ENCODE peak calls at places on chromosomes 1 and 21, in four cellular contexts. One of them, this sample, is unnamed.

GRCh38 chr1:55639051-55639450 is 423.9 kb upstream of the USP24 start:
- DNase-seq in epithelial cell of esophagus: no peak
- DNase-seq in AG10803: no peak
- DNase-seq in WTC11: no peak
- DNase-seq in this sample: no peak

GRCh38 chr1:66305927-66306326 is 228.0 kb upstream of the SGIP1 start:
- DNase-seq in epithelial cell of esophagus: no peak
- DNase-seq in AG10803: no peak
- DNase-seq in WTC11: no peak
- DNase-seq in this sample: no peak

GRCh38 chr1:209549384-209550001 is 34.0 kb upstream of the CAMK1G start:
- DNase-seq in epithelial cell of esophagus: no peak
- DNase-seq in AG10803: no peak
- DNase-seq in WTC11: peak; percentile 50
- DNase-seq in this sample: peak; percentile 19

GRCh38 chr1:100476736-100477135 is 61.2 kb upstream of the GPR88 start:
- DNase-seq in epithelial cell of esophagus: no peak
- DNase-seq in AG10803: no peak
- DNase-seq in WTC11: no peak
- DNase-seq in this sample: no peak

GRCh38 chr1:203306089-203306969 is 1.0 kb downstream of the BTG2 start:
- DNase-seq in epithelial cell of esophagus: peak; percentile 92
- DNase-seq in AG10803: peak; percentile 82
- DNase-seq in WTC11: no peak
- DNase-seq in this sample: peak; percentile 30

GRCh38 chr1:36225298-36225899 is 1.2 kb downstream of the THRAP3 start:
- DNase-seq in epithelial cell of esophagus: no peak
- DNase-seq in AG10803: no peak
- DNase-seq in WTC11: no peak
- DNase-seq in this sample: no peak

GRCh38 chr21:14617836-14618235 is 71.7 kb upstream of the SAMSN1 start:
- DNase-seq in epithelial cell of esophagus: no peak
- DNase-seq in AG10803: no peak
- DNase-seq in WTC11: no peak
- DNase-seq in this sample: no peak

GRCh38 chr1:101191049-101191448 is 45.8 kb upstream of the S1PR1 start:
- DNase-seq in epithelial cell of esophagus: no peak
- DNase-seq in AG10803: no peak
- DNase-seq in WTC11: no peak
- DNase-seq in this sample: no peak

GRCh38 chr21:41362605-41363369 is 960 bp downstream of the MX2 start:
- DNase-seq in epithelial cell of esophagus: no peak
- DNase-seq in AG10803: no peak
- DNase-seq in WTC11: no peak
- DNase-seq in this sample: no peak

GRCh38 chr1:100734716-100735115 is 15.2 kb downstream of the VCAM1 start:
- DNase-seq in epithelial cell of esophagus: peak; percentile 15
- DNase-seq in AG10803: peak; percentile 89
- DNase-seq in WTC11: no peak
- DNase-seq in this sample: no peak

GRCh38 chr1:228168563-228169270 is 3.1 kb downstream of the IBA57 start:
- DNase-seq in epithelial cell of esophagus: no peak
- DNase-seq in AG10803: no peak
- DNase-seq in WTC11: no peak
- DNase-seq in this sample: no peak

DNA sequence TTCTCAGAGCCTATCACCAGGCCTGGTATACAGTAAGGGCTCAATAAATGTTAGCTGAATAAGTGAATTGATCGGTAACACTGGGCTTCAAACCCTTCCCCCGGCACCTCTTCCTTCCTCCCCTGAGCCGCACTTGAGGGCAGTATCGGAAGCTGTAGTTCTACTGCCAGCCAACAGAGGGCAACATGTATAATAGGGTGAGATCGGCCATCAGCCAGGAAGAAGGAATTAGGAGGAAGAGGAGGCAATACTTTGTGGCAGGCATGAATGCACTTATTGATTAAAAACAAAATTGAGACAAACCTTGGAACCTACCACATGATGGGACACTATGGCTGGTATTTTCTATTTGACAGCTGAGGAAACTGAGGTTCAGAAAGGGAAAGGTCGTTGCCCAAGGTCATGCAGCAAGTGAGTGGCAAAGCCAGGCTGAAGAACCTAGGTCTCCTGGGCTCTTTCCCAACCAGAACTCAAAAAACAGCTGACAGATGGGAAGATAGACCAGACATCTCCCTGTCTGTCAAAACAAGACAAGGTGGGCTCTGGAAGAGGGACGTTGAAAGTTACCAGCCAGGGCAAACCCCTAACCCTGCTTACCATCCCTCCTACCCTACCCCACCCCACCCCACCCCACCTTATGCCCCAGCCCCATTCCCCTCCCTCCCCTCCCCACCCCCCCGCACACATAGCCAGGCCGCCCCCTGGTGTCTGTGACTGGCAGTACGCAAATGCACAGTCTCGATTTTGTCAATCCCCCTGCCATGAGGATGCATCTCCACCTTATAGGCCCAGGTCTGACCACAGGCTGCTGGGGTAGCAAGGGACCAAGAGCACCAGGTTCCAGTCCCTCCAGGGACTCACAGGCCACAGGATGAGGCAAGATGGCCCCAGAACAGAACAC is 107.3 kb upstream of the RUNX3 start:
- DNase-seq in epithelial cell of esophagus: peak; percentile 46
- DNase-seq in AG10803: peak; percentile 29
- DNase-seq in WTC11: peak; percentile 75
- DNase-seq in this sample: peak; percentile 57
- TF ChIP-seq CTCF in epithelial cell of esophagus: peak; percentile 72
- TF ChIP-seq CTCF in AG10803: peak; percentile 70
- TF ChIP-seq CTCF in WTC11: peak; percentile 66
- TF ChIP-seq CTCF in this sample: peak; percentile 52

GRCh38 chr1:64251971-64252370 is 48.5 kb downstream of the UBE2U start:
- DNase-seq in epithelial cell of esophagus: no peak
- DNase-seq in AG10803: no peak
- DNase-seq in WTC11: no peak
- DNase-seq in this sample: no peak
- TF ChIP-seq CTCF in epithelial cell of esophagus: no peak
- TF ChIP-seq CTCF in AG10803: no peak
- TF ChIP-seq CTCF in WTC11: no peak
- TF ChIP-seq CTCF in this sample: no peak

DNA sequence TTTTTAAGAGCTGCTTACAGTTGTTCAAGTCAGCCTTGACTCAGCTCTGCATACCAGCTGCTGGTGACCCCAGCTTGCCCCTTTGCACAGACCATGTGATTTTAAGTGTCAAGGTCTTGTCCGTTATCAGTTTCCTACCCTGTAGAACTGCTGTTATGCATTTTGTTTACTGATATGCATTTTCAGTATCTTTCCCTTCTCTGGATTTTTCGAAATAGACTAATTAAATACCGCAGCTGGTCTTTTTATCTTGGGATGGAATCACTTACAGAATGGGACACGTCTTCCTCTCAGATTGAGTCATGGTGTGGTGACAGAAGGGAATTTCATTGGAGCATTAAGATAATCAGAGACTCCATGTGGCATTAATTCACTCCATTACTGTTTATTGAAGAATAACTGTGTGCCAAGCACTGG is 145.6 kb downstream of the FMN2 start:
- DNase-seq in epithelial cell of esophagus: no peak
- DNase-seq in AG10803: peak; percentile 73
- DNase-seq in WTC11: no peak
- DNase-seq in this sample: no peak
- TF ChIP-seq CTCF in epithelial cell of esophagus: no peak
- TF ChIP-seq CTCF in AG10803: no peak
- TF ChIP-seq CTCF in WTC11: no peak
- TF ChIP-seq CTCF in this sample: no peak

DNA sequence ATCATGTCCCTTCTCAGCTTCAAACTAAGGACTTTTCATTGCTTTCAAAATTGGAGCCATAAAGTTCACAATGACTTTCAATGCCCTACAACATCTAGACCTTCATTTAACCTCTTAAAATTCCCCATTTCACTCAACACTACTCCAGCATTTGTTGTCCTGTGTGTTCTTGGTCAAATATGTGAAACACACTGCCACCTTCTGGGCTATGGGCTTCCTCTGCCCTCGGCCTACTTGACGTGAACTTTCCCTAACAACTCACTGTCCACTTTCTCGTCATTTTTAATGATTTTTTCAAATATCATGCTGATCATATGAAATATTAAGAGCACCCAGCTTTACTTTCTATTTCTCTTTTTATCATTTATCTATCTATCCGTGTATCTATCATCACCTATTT is 2018.4 kb downstream of the NCAM2 start:
- DNase-seq in epithelial cell of esophagus: no peak
- DNase-seq in AG10803: no peak
- DNase-seq in WTC11: peak; percentile 46
- DNase-seq in this sample: peak; percentile 11
- TF ChIP-seq CTCF in epithelial cell of esophagus: no peak
- TF ChIP-seq CTCF in AG10803: no peak
- TF ChIP-seq CTCF in WTC11: no peak
- TF ChIP-seq CTCF in this sample: peak; percentile 40

GRCh38 chr1:235054961-235055360 is 73.7 kb downstream of the TOMM20 start:
- DNase-seq in epithelial cell of esophagus: no peak
- DNase-seq in AG10803: no peak
- DNase-seq in WTC11: no peak
- DNase-seq in this sample: no peak

GRCh38 chr1:235057385-235058306 is 71.0 kb downstream of the TOMM20 start:
- DNase-seq in epithelial cell of esophagus: no peak
- DNase-seq in AG10803: no peak
- DNase-seq in WTC11: no peak
- DNase-seq in this sample: no peak

GRCh38 chr1:235059221-235059620 is 69.4 kb downstream of the TOMM20 start:
- DNase-seq in epithelial cell of esophagus: no peak
- DNase-seq in AG10803: no peak
- DNase-seq in WTC11: no peak
- DNase-seq in this sample: no peak

GRCh38 chr1:235058695-235059094 is 69.9 kb downstream of the TOMM20 start:
- DNase-seq in epithelial cell of esophagus: no peak
- DNase-seq in AG10803: no peak
- DNase-seq in WTC11: no peak
- DNase-seq in this sample: no peak

GRCh38 chr1:235056937-235057336 is 71.7 kb downstream of the TOMM20 start:
- DNase-seq in epithelial cell of esophagus: peak; percentile 89
- DNase-seq in AG10803: no peak
- DNase-seq in WTC11: no peak
- DNase-seq in this sample: no peak
- TF ChIP-seq CTCF in epithelial cell of esophagus: peak; percentile 50
- TF ChIP-seq CTCF in AG10803: no peak
- TF ChIP-seq CTCF in WTC11: no peak
- TF ChIP-seq CTCF in this sample: no peak

DNA sequence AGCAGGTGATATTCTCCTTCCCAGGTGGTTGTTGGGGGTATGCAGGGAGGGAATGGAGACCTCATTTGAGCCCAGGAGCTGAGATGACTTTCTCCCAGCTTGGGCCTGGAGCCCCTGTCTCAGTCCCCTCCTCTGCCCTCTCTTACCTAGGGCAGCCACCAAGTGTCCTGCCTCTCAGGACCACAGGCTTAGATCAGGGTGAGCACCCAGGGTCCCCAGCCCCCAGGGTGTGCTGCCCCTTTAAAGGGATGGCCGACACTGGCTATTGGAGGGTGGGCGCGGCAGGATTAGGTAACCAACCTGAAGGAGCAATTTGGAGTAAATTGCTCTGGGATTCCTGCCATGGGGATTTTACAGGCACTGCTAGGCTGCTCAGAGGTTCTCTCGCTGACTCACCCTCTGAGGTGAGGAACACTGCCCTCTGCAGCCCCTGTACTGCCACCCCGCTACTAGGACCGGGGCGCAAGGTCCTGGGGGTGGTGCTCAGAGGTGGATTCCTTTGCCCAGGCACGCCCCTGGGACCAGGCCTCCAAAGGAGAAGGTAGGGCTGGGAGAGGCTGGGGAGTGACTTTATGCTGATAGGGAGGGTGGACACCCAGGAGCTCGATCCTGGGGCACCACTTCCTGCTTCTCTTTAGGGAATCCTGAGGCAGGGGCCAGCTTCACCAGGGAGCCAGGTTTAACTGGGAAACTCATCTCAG is 1.5 kb downstream of the RPS6KA1 start:
- DNase-seq in epithelial cell of esophagus: peak; percentile 90
- DNase-seq in AG10803: peak; percentile 29
- DNase-seq in WTC11: peak; percentile 80
- DNase-seq in this sample: peak; percentile 37
- TF ChIP-seq CTCF in epithelial cell of esophagus: peak; percentile 35
- TF ChIP-seq CTCF in AG10803: peak; percentile 15
- TF ChIP-seq CTCF in WTC11: no peak
- TF ChIP-seq CTCF in this sample: no peak